ENCODE peak calls at places on chromosome 19, in four cellular contexts. G, H, O and D are unnamed samples.
A peak's percentile ranks its signal among the peaks of the same experiment; 100 is the strongest.

GRCh38 chr19:31099470-31100190 is 249.6 kb downstream of the TSHZ3 start:
- DNase-seq in H (no peak), O (no peak), G (no peak), D (no peak)

GRCh38 chr19:16969127-16969526 is 57.5 kb downstream of the CPAMD8 start:
- DNase-seq in G (no peak), O (no peak), H (no peak), D (no peak)

GRCh38 chr19:33416307-33417215 is 43.1 kb downstream of the CEBPG start:
- DNase-seq in G (no peak), H (peak; percentile 45), O (no peak), D (no peak)

GRCh38 chr19:54725321-54725720 is 1.1 kb downstream of the KIR3DL3 start:
- DNase-seq in G (no peak), H (no peak), O (no peak), D (no peak)

GRCh38 chr19:55597493-55597892 is 1.8 kb downstream of the FIZ1 start:
- DNase-seq in H (no peak), G (peak; percentile 32), O (no peak), D (no peak)

GRCh38 chr19:17205237-17206140 is 9.7 kb upstream of the USE1 start:
- DNase-seq in G (no peak), O (no peak), H (peak; percentile 37), D (no peak)

GRCh38 chr19:39284032-39284431 is 12.2 kb upstream of the IFNL1 start:
- DNase-seq in H (no peak), O (no peak), G (no peak), D (no peak)

GRCh38 chr19:54896036-54896435 is 9.9 kb upstream of the NCR1 start:
- DNase-seq in H (no peak), O (no peak), G (no peak), D (no peak)

GRCh38 chr19:2949939-2950285 is 5.1 kb upstream of the ZNF77 start:
- DNase-seq in G (no peak), O (no peak), H (peak; percentile 84), D (no peak)

GRCh38 chr19:12720851-12721655 is 2.7 kb downstream of the TNPO2 start:
- DNase-seq in G (peak; percentile 43), H (no peak), O (no peak), D (no peak)

GRCh38 chr19:3603121-3603841 is 3.4 kb downstream of the TBXA2R start:
- DNase-seq in G (peak; percentile 55), H (no peak), O (no peak), D (no peak)

GRCh38 chr19:4208385-4209094 is 20.8 kb upstream of the EBI3 start:
- DNase-seq in G (no peak), O (no peak), H (no peak), D (no peak)

GRCh38 chr19:3682741-3683404 is 17.4 kb downstream of the PIP5K1C start:
- DNase-seq in O (no peak), G (peak; percentile 66), H (no peak), D (no peak)

GRCh38 chr19:11377237-11377636 is 2.8 kb downstream of the SWSAP1 start:
- DNase-seq in H (no peak), G (peak; percentile 64), O (no peak), D (peak; percentile 74)

GRCh38 chr19:33948651-33949335 is 152.1 kb downstream of the KCTD15 start:
- DNase-seq in H (no peak), O (no peak), G (no peak), D (no peak)

GRCh38 chr19:4186087-4186993 is 3.9 kb downstream of the ANKRD24 start:
- DNase-seq in H (peak; percentile 75), O (no peak), G (peak; percentile 39), D (peak; percentile 5)

GRCh38 chr19:41641879-41642485 is 15.1 kb upstream of the CEACAM4 start:
- DNase-seq in H (peak; percentile 44), O (no peak), G (no peak), D (no peak)

GRCh38 chr19:3700242-3701032 is at the start of gene PIP5K1C:
- DNase-seq in G (peak; percentile 89), O (peak; percentile 41), H (peak; percentile 89), D (no peak)

GRCh38 chr19:18171605-18172327 is 1.8 kb upstream of the IFI30 start:
- DNase-seq in G (no peak), O (no peak), H (no peak), D (no peak)

GRCh38 chr19:56134655-56134922 is 6.5 kb upstream of the ZNF444 start:
- DNase-seq in O (no peak), G (no peak), H (no peak), D (no peak)

GRCh38 chr19:5141278-5141925 is 172.5 kb downstream of the KDM4B start:
- DNase-seq in G (no peak), H (no peak), O (no peak), D (no peak)

GRCh38 chr19:33819875-33820781 is 23.5 kb downstream of the KCTD15 start:
- DNase-seq in G (peak; percentile 78), H (peak; percentile 86), O (no peak), D (peak; percentile 25)

GRCh38 chr19:56176881-56177280 is 1.1 kb downstream of the GALP start:
- DNase-seq in G (no peak), O (no peak), H (no peak), D (no peak)

GRCh38 chr19:2321565-2322283 is 6.7 kb downstream of the LSM7 start:
- DNase-seq in O (no peak), H (no peak), G (no peak), D (no peak)

GRCh38 chr19:58568731-58569130 is 4.4 kb downstream of the MZF1 start:
- DNase-seq in O (no peak), H (no peak), G (peak; percentile 11), D (no peak)

GRCh38 chr19:55909801-55910200 is 22.3 kb downstream of the NLRP13 start:
- DNase-seq in O (no peak), H (no peak), G (no peak), D (no peak)

GRCh38 chr19:54674021-54674617 is 11.3 kb downstream of the LILRB4 start:
- DNase-seq in H (no peak), O (no peak), G (no peak), D (no peak)

GRCh38 chr19:47644743-47645499 is 36.0 kb downstream of the BICRA start:
- DNase-seq in O (no peak), G (no peak), H (no peak), D (no peak)

GRCh38 chr19:58356971-58357797 is 3.9 kb upstream of the A1BG start:
- DNase-seq in H (no peak), G (no peak), O (no peak), D (no peak)

GRCh38 chr19:51692065-51692915 is 840 bp upstream of the SPACA6 start:
- DNase-seq in O (no peak), G (no peak), H (no peak), D (no peak)

GRCh38 chr19:33821871-33822270 is 25.2 kb downstream of the KCTD15 start:
- DNase-seq in G (no peak), H (no peak), O (no peak), D (no peak)

GRCh38 chr19:8973501-8974091 is 36.6 kb downstream of the MUC16 start:
- DNase-seq in H (no peak), G (no peak), O (no peak), D (no peak)

GRCh38 chr19:54536956-54537355 is 34.3 kb downstream of the LAIR2 start:
- DNase-seq in O (no peak), G (no peak), H (no peak), D (no peak)

GRCh38 chr19:17648097-17648660 is 40.0 kb downstream of the UNC13A start:
- DNase-seq in H (no peak), G (no peak), O (no peak), D (no peak)

GRCh38 chr19:4910594-4911273 is 1.4 kb downstream of the UHRF1 start:
- DNase-seq in H (peak; percentile 19), G (no peak), O (no peak), D (no peak)

GRCh38 chr19:15294591-15294990 is 37.7 kb downstream of the BRD4 start:
- DNase-seq in O (no peak), G (no peak), H (peak; percentile 65), D (no peak)

GRCh38 chr19:5692785-5693194 is 2.7 kb downstream of the RPL36 start:
- DNase-seq in G (no peak), H (no peak), O (no peak), D (no peak)

DNA sequence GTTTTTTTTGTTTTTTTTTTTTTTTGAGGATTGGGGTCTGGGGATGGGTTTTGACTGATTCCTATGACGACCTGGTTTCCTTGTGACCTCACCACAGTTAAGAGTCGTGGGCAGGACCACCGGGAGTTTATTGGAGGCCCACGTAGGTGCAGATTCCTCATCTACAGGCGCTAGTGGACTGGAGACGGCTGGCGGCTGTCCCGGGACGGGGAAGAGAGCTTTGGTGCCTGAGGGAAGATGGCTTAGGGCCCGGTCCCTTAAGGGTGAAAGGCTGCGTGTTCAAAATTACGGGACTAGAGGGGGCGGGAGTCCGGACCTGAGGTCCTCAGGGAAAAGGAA is 679 bp upstream of the TEAD2 start:
- DNase-seq in G (peak; percentile 67), H (peak; percentile 62), O (no peak), D (no peak)
- H3K4me3 ChIP-seq in G (peak overlapping the region; percentile 74), H (no peak overlapping the region), O (peak overlapping the region; percentile 86), D (peak overlapping the region; percentile 91)

GRCh38 chr19:50607874-50608785 is 31.6 kb downstream of the SYT3 start:
- DNase-seq in G (peak; percentile 39), O (no peak), H (peak; percentile 54), D (no peak)
- TF ChIP-seq CTCF in G (peak; percentile 25), O (no peak), H (peak; percentile 45), D (peak; percentile 46)

GRCh38 chr19:7787141-7787540 is 24.1 kb downstream of the CLEC4M start:
- DNase-seq in O (no peak), G (no peak), H (no peak), D (no peak)
- H3K27me3 ChIP-seq in O (no peaks in the 10 kb centered on the region), G (peaks cover 10% of the 10 kb centered on the region), H (peaks cover 64% of the 10 kb centered on the region), D (peaks cover 15% of the 10 kb centered on the region)

DNA sequence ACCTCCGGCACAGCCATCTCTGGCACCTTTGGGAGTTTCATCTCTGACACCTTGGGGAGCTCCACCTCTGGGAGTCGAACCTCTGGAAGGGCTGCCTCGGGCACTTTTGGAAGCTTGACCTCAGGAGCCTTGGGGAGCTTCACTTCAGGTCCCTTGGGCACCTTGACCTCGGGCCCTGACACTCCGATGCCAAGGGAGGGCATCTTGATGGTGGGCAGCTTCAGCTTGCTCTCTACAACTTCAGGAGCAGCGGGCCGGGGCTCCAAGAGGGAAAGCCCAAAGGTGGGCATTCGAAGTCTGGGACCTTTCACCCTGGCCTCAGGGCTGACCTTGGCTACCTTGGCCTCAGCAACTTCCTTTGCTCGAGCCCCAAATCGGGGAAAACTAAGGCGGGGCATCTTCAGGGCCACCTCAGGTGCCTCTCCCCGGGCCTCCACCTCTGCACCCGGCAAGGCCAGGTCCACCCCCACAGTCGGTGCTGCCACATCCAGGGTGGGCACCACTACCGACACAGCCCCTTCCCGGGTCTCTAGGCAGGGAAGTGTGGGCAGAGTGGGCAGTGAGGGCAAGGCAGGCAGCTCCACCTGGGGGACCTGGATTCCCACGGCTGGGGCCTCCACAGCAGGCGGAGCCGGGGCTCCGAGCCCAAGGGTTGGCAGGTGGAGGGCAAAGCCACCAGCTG is 7.0 kb upstream of the HIPK4 start:
- DNase-seq in O (no peak), G (no peak), H (no peak), D (no peak)
- H3K4me3 ChIP-seq in O (no peak overlapping the region), G (no peak overlapping the region), H (no peak overlapping the region), D (no peak overlapping the region)